ENCODE peak calls at places on chromosomes 3 and 15, in eight cellular contexts. J is left ventricle myocardium superior, I is WERI-Rb-1, B is A172, S is HAP-1, Z is hippocampal formation, Q is activated T-helper 1 cell treated with Interleukin-2 at 50 U/mL for 16 hours, N is Caki2. P is an unnamed sample.

GRCh38 chr15:36911322-36911944 is 188.9 kb downstream of the MEIS2 start:
- DNase-seq in Q (no peak), Z (no peak), B (no peak), I (no peak), N (no peak), S (no peak), J (no peak), P (no peak)

GRCh38 chr15:34259557-34259956 is 34.7 kb downstream of the EMC4 start:
- DNase-seq in J (peak), B (no peak), N (no peak), I (no peak), Q (no peak), S (no peak), Z (no peak), P (no peak)

GRCh38 chr3:31932990-31933389 is 48.1 kb downstream of the OSBPL10 start:
- DNase-seq in J (no peak), N (no peak), Z (no peak), B (no peak), S (no peak), Q (no peak), I (no peak), P (no peak)

GRCh38 chr15:41494190-41494921 is 682 bp downstream of the ITPKA start:
- DNase-seq in B (no peak), Z (no peak), S (peak), I (peak), Q (no peak), J (peak), N (peak), P (no peak)

GRCh38 chr15:68821190-68821897 is 649 bp upstream of the ANP32A start:
- DNase-seq in B (no peak), Z (no peak), I (no peak), Q (peak), S (no peak), N (peak), J (peak), P (no peak)

GRCh38 chr3:139127101-139127500 is 82.4 kb upstream of the PRR23C start:
- DNase-seq in I (no peak), J (no peak), N (no peak), Q (no peak), S (no peak), B (peak), Z (no peak), P (no peak)

GRCh38 chr3:135165260-135165659 is 370.2 kb downstream of the EPHB1 start:
- DNase-seq in I (no peak), J (no peak), Q (no peak), S (no peak), N (no peak), Z (no peak), B (no peak), P (no peak)

GRCh38 chr3:185225523-185225922 is 28.3 kb downstream of the EHHADH start:
- DNase-seq in N (peak), B (peak), I (no peak), J (no peak), Q (no peak), S (no peak), Z (no peak), P (no peak)

GRCh38 chr15:58258501-58259274 is 120.5 kb downstream of the AQP9 start:
- DNase-seq in N (no peak), B (no peak), Q (no peak), S (peak), J (no peak), Z (no peak), I (no peak), P (no peak)

GRCh38 chr3:9615003-9615628 is 34.2 kb upstream of the MTMR14 start:
- DNase-seq in Z (no peak), I (no peak), J (no peak), S (no peak), Q (no peak), N (no peak), B (no peak), P (no peak)

GRCh38 chr15:49706805-49707204 is 86.0 kb downstream of the DTWD1 start:
- DNase-seq in N (no peak), S (no peak), I (no peak), J (no peak), Z (no peak), Q (no peak), B (no peak), P (no peak)

GRCh38 chr3:195180490-195181106 is 90.4 kb downstream of the XXYLT1 start:
- DNase-seq in B (no peak), S (no peak), J (no peak), N (peak), Z (no peak), I (no peak), Q (no peak), P (no peak)

GRCh38 chr15:73697033-73697467 is 12.9 kb downstream of the CD276 start:
- DNase-seq in B (peak), Q (peak), Z (peak), S (peak), N (peak), I (peak), J (peak), P (peak)

GRCh38 chr3:164230385-164231094 is 847.8 kb downstream of the SI start:
- DNase-seq in I (peak), N (no peak), S (no peak), J (no peak), B (no peak), Q (no peak), Z (no peak), P (no peak)

GRCh38 chr3:194475978-194476377 is 10.8 kb downstream of the ATP13A3 start:
- DNase-seq in N (no peak), Q (no peak), J (no peak), S (no peak), I (no peak), Z (no peak), B (no peak), P (no peak)

GRCh38 chr15:90870354-90871096 is 2.1 kb downstream of the FURIN start:
- DNase-seq in B (peak), N (peak), I (no peak), Q (no peak), Z (no peak), J (no peak), S (peak), P (no peak)

GRCh38 chr3:156378871-156379270 is 176.0 kb downstream of the SSR3 start:
- DNase-seq in S (no peak), I (peak), N (no peak), Z (no peak), Q (no peak), J (no peak), B (no peak), P (no peak)

GRCh38 chr15:77060560-77060959 is 10.3 kb downstream of the TSPAN3 start:
- DNase-seq in S (no peak), J (no peak), I (no peak), B (no peak), Q (no peak), Z (no peak), N (no peak), P (no peak)

GRCh38 chr3:43866529-43867353 is 176.0 kb downstream of the ABHD5 start:
- DNase-seq in S (no peak), Z (no peak), J (no peak), I (no peak), Q (no peak), B (peak), N (peak), P (no peak)

GRCh38 chr15:38304486-38304885 is 51.9 kb downstream of the SPRED1 start:
- DNase-seq in I (no peak), B (no peak), J (no peak), S (no peak), Z (no peak), Q (no peak), N (no peak), P (no peak)

GRCh38 chr3:47385007-47385406 is 4.2 kb downstream of the PTPN23 start:
- DNase-seq in Z (no peak), Q (no peak), N (peak), J (no peak), I (no peak), S (no peak), B (peak), P (no peak)